ENCODE peak calls at places on chromosomes 3 and 15, in eight cellular contexts. One of them, this sample, is unnamed.

GRCh38 chr3:38354588-38355344 is 8.2 kb downstream of the XYLB start:
- DNase-seq in LoVo: peak; percentile 49
- DNase-seq in transverse colon: peak; percentile 53
- DNase-seq in iPS-NIHi11: no peak
- DNase-seq in GM20000: no peak
- DNase-seq in uterus: no peak
- DNase-seq in glutamatergic neuron: no peak
- DNase-seq in stimulated activated CD4-positive, alpha-beta T cell treated with anti-CD3 and anti-CD28 coated beads, Interleukin-15, amount 100 ng/mL, for 1 hour: no peak
- DNase-seq in this sample: peak; percentile 34

GRCh38 chr3:187264946-187265345 is 26.6 kb downstream of the MASP1 start:
- DNase-seq in LoVo: no peak
- DNase-seq in transverse colon: no peak
- DNase-seq in iPS-NIHi11: no peak
- DNase-seq in GM20000: no peak
- DNase-seq in uterus: no peak
- DNase-seq in glutamatergic neuron: no peak
- DNase-seq in stimulated activated CD4-positive, alpha-beta T cell treated with anti-CD3 and anti-CD28 coated beads, Interleukin-15, amount 100 ng/mL, for 1 hour: no peak
- DNase-seq in this sample: no peak

GRCh38 chr3:144963810-144964209 is 992.2 kb downstream of the DIPK2A start:
- DNase-seq in LoVo: no peak
- DNase-seq in transverse colon: no peak
- DNase-seq in iPS-NIHi11: no peak
- DNase-seq in GM20000: no peak
- DNase-seq in uterus: no peak
- DNase-seq in glutamatergic neuron: no peak
- DNase-seq in stimulated activated CD4-positive, alpha-beta T cell treated with anti-CD3 and anti-CD28 coated beads, Interleukin-15, amount 100 ng/mL, for 1 hour: no peak
- DNase-seq in this sample: no peak

GRCh38 chr15:70582143-70582945 is 181.0 kb downstream of the UACA start:
- DNase-seq in LoVo: no peak
- DNase-seq in transverse colon: no peak
- DNase-seq in iPS-NIHi11: no peak
- DNase-seq in GM20000: no peak
- DNase-seq in uterus: no peak
- DNase-seq in glutamatergic neuron: no peak
- DNase-seq in stimulated activated CD4-positive, alpha-beta T cell treated with anti-CD3 and anti-CD28 coated beads, Interleukin-15, amount 100 ng/mL, for 1 hour: no peak
- DNase-seq in this sample: no peak

GRCh38 chr3:122100591-122101491 is 45.7 kb downstream of the CD86 start:
- DNase-seq in LoVo: no peak
- DNase-seq in transverse colon: no peak
- DNase-seq in iPS-NIHi11: no peak
- DNase-seq in GM20000: no peak
- DNase-seq in uterus: no peak
- DNase-seq in glutamatergic neuron: no peak
- DNase-seq in stimulated activated CD4-positive, alpha-beta T cell treated with anti-CD3 and anti-CD28 coated beads, Interleukin-15, amount 100 ng/mL, for 1 hour: no peak
- DNase-seq in this sample: no peak

GRCh38 chr15:78768531-78769408 is 42.5 kb downstream of the ADAMTS7 start:
- DNase-seq in LoVo: no peak
- DNase-seq in transverse colon: no peak
- DNase-seq in iPS-NIHi11: no peak
- DNase-seq in GM20000: no peak
- DNase-seq in uterus: no peak
- DNase-seq in glutamatergic neuron: no peak
- DNase-seq in stimulated activated CD4-positive, alpha-beta T cell treated with anti-CD3 and anti-CD28 coated beads, Interleukin-15, amount 100 ng/mL, for 1 hour: no peak
- DNase-seq in this sample: no peak

GRCh38 chr3:156059950-156060501 is 60.4 kb upstream of the KCNAB1 start:
- DNase-seq in LoVo: no peak
- DNase-seq in transverse colon: no peak
- DNase-seq in iPS-NIHi11: no peak
- DNase-seq in GM20000: no peak
- DNase-seq in uterus: no peak
- DNase-seq in glutamatergic neuron: no peak
- DNase-seq in stimulated activated CD4-positive, alpha-beta T cell treated with anti-CD3 and anti-CD28 coated beads, Interleukin-15, amount 100 ng/mL, for 1 hour: no peak
- DNase-seq in this sample: no peak

GRCh38 chr15:98946301-98947255 is 61.0 kb downstream of the PGPEP1L start:
- DNase-seq in LoVo: no peak
- DNase-seq in transverse colon: no peak
- DNase-seq in iPS-NIHi11: no peak
- DNase-seq in GM20000: no peak
- DNase-seq in uterus: no peak
- DNase-seq in glutamatergic neuron: no peak
- DNase-seq in stimulated activated CD4-positive, alpha-beta T cell treated with anti-CD3 and anti-CD28 coated beads, Interleukin-15, amount 100 ng/mL, for 1 hour: no peak
- DNase-seq in this sample: no peak

GRCh38 chr3:51975857-51976549 is 1.1 kb downstream of the ABHD14A start:
- DNase-seq in LoVo: no peak
- DNase-seq in transverse colon: peak; percentile 75
- DNase-seq in iPS-NIHi11: peak; percentile 69
- DNase-seq in GM20000: no peak
- DNase-seq in uterus: peak; percentile 84
- DNase-seq in glutamatergic neuron: peak; percentile 82
- DNase-seq in stimulated activated CD4-positive, alpha-beta T cell treated with anti-CD3 and anti-CD28 coated beads, Interleukin-15, amount 100 ng/mL, for 1 hour: no peak
- DNase-seq in this sample: peak; percentile 69

GRCh38 chr3:196207833-196208607 is 3.2 kb downstream of the ZDHHC19 start:
- DNase-seq in LoVo: peak; percentile 52
- DNase-seq in transverse colon: peak; percentile 69
- DNase-seq in iPS-NIHi11: peak; percentile 99
- DNase-seq in GM20000: peak; percentile 92
- DNase-seq in uterus: no peak
- DNase-seq in glutamatergic neuron: peak; percentile 80
- DNase-seq in stimulated activated CD4-positive, alpha-beta T cell treated with anti-CD3 and anti-CD28 coated beads, Interleukin-15, amount 100 ng/mL, for 1 hour: peak; percentile 34
- DNase-seq in this sample: no peak

GRCh38 chr3:39936848-39937247 is 127.4 kb downstream of the MYRIP start:
- DNase-seq in LoVo: no peak
- DNase-seq in transverse colon: no peak
- DNase-seq in iPS-NIHi11: no peak
- DNase-seq in GM20000: no peak
- DNase-seq in uterus: no peak
- DNase-seq in glutamatergic neuron: no peak
- DNase-seq in stimulated activated CD4-positive, alpha-beta T cell treated with anti-CD3 and anti-CD28 coated beads, Interleukin-15, amount 100 ng/mL, for 1 hour: no peak
- DNase-seq in this sample: no peak

GRCh38 chr15:66261056-66261455 is 7.5 kb upstream of the MEGF11 start:
- DNase-seq in LoVo: no peak
- DNase-seq in transverse colon: no peak
- DNase-seq in iPS-NIHi11: no peak
- DNase-seq in GM20000: no peak
- DNase-seq in uterus: no peak
- DNase-seq in glutamatergic neuron: no peak
- DNase-seq in stimulated activated CD4-positive, alpha-beta T cell treated with anti-CD3 and anti-CD28 coated beads, Interleukin-15, amount 100 ng/mL, for 1 hour: no peak
- DNase-seq in this sample: no peak

GRCh38 chr3:42032693-42033349 is 58.3 kb upstream of the TRAK1 start:
- DNase-seq in LoVo: no peak
- DNase-seq in transverse colon: peak; percentile 68
- DNase-seq in iPS-NIHi11: no peak
- DNase-seq in GM20000: no peak
- DNase-seq in uterus: peak; percentile 80
- DNase-seq in glutamatergic neuron: peak; percentile 56
- DNase-seq in stimulated activated CD4-positive, alpha-beta T cell treated with anti-CD3 and anti-CD28 coated beads, Interleukin-15, amount 100 ng/mL, for 1 hour: no peak
- DNase-seq in this sample: no peak

GRCh38 chr15:87597346-87598052 is 659.0 kb downstream of the NTRK3 start:
- DNase-seq in LoVo: no peak
- DNase-seq in transverse colon: no peak
- DNase-seq in iPS-NIHi11: no peak
- DNase-seq in GM20000: no peak
- DNase-seq in uterus: no peak
- DNase-seq in glutamatergic neuron: no peak
- DNase-seq in stimulated activated CD4-positive, alpha-beta T cell treated with anti-CD3 and anti-CD28 coated beads, Interleukin-15, amount 100 ng/mL, for 1 hour: no peak
- DNase-seq in this sample: no peak

GRCh38 chr3:197555281-197556261 is at the start of gene BDH1:
- DNase-seq in LoVo: peak; percentile 68
- DNase-seq in transverse colon: peak; percentile 69
- DNase-seq in iPS-NIHi11: peak; percentile 56
- DNase-seq in GM20000: peak; percentile 84
- DNase-seq in uterus: peak; percentile 24
- DNase-seq in glutamatergic neuron: peak; percentile 69
- DNase-seq in stimulated activated CD4-positive, alpha-beta T cell treated with anti-CD3 and anti-CD28 coated beads, Interleukin-15, amount 100 ng/mL, for 1 hour: peak; percentile 61
- DNase-seq in this sample: peak; percentile 62

GRCh38 chr3:58630081-58630709 is 36.4 kb downstream of the FAM3D start:
- DNase-seq in LoVo: peak; percentile 47
- DNase-seq in transverse colon: peak; percentile 78
- DNase-seq in iPS-NIHi11: peak; percentile 84
- DNase-seq in GM20000: peak; percentile 72
- DNase-seq in uterus: peak; percentile 57
- DNase-seq in glutamatergic neuron: peak; percentile 79
- DNase-seq in stimulated activated CD4-positive, alpha-beta T cell treated with anti-CD3 and anti-CD28 coated beads, Interleukin-15, amount 100 ng/mL, for 1 hour: peak; percentile 14
- DNase-seq in this sample: peak; percentile 45

GRCh38 chr15:63104727-63105126 is 16.9 kb upstream of the LACTB start:
- DNase-seq in LoVo: no peak
- DNase-seq in transverse colon: no peak
- DNase-seq in iPS-NIHi11: no peak
- DNase-seq in GM20000: no peak
- DNase-seq in uterus: no peak
- DNase-seq in glutamatergic neuron: no peak
- DNase-seq in stimulated activated CD4-positive, alpha-beta T cell treated with anti-CD3 and anti-CD28 coated beads, Interleukin-15, amount 100 ng/mL, for 1 hour: no peak
- DNase-seq in this sample: no peak

GRCh38 chr3:140529096-140529495 is 148.8 kb upstream of the TRIM42 start:
- DNase-seq in LoVo: peak; percentile 37
- DNase-seq in transverse colon: no peak
- DNase-seq in iPS-NIHi11: no peak
- DNase-seq in GM20000: no peak
- DNase-seq in uterus: no peak
- DNase-seq in glutamatergic neuron: no peak
- DNase-seq in stimulated activated CD4-positive, alpha-beta T cell treated with anti-CD3 and anti-CD28 coated beads, Interleukin-15, amount 100 ng/mL, for 1 hour: no peak
- DNase-seq in this sample: no peak

GRCh38 chr15:45110256-45110820 is 3.6 kb downstream of the DUOX2 start:
- DNase-seq in LoVo: no peak
- DNase-seq in transverse colon: no peak
- DNase-seq in iPS-NIHi11: peak; percentile 42
- DNase-seq in GM20000: no peak
- DNase-seq in uterus: no peak
- DNase-seq in glutamatergic neuron: no peak
- DNase-seq in stimulated activated CD4-positive, alpha-beta T cell treated with anti-CD3 and anti-CD28 coated beads, Interleukin-15, amount 100 ng/mL, for 1 hour: no peak
- DNase-seq in this sample: no peak

GRCh38 chr3:117660941-117661635 is 951.5 kb downstream of the TUSC7 start:
- DNase-seq in LoVo: no peak
- DNase-seq in transverse colon: no peak
- DNase-seq in iPS-NIHi11: no peak
- DNase-seq in GM20000: no peak
- DNase-seq in uterus: no peak
- DNase-seq in glutamatergic neuron: no peak
- DNase-seq in stimulated activated CD4-positive, alpha-beta T cell treated with anti-CD3 and anti-CD28 coated beads, Interleukin-15, amount 100 ng/mL, for 1 hour: no peak
- DNase-seq in this sample: no peak

GRCh38 chr3:100205161-100205560 is 55.6 kb upstream of the TBC1D23 start:
- DNase-seq in LoVo: no peak
- DNase-seq in transverse colon: no peak
- DNase-seq in iPS-NIHi11: no peak
- DNase-seq in GM20000: no peak
- DNase-seq in uterus: no peak
- DNase-seq in glutamatergic neuron: no peak
- DNase-seq in stimulated activated CD4-positive, alpha-beta T cell treated with anti-CD3 and anti-CD28 coated beads, Interleukin-15, amount 100 ng/mL, for 1 hour: no peak
- DNase-seq in this sample: no peak

GRCh38 chr3:149120051-149120972 is 9.1 kb upstream of the HPS3 start:
- DNase-seq in LoVo: peak; percentile 70
- DNase-seq in transverse colon: no peak
- DNase-seq in iPS-NIHi11: peak; percentile 76
- DNase-seq in GM20000: peak; percentile 76
- DNase-seq in uterus: no peak
- DNase-seq in glutamatergic neuron: no peak
- DNase-seq in stimulated activated CD4-positive, alpha-beta T cell treated with anti-CD3 and anti-CD28 coated beads, Interleukin-15, amount 100 ng/mL, for 1 hour: no peak
- DNase-seq in this sample: no peak

GRCh38 chr15:66823601-66824000 is 121.6 kb downstream of the SMAD6 start:
- DNase-seq in LoVo: no peak
- DNase-seq in transverse colon: no peak
- DNase-seq in iPS-NIHi11: no peak
- DNase-seq in GM20000: no peak
- DNase-seq in uterus: no peak
- DNase-seq in glutamatergic neuron: no peak
- DNase-seq in stimulated activated CD4-positive, alpha-beta T cell treated with anti-CD3 and anti-CD28 coated beads, Interleukin-15, amount 100 ng/mL, for 1 hour: no peak
- DNase-seq in this sample: no peak

GRCh38 chr3:139388961-139389551 is 391 bp downstream of the COPB2 start:
- DNase-seq in LoVo: no peak
- DNase-seq in transverse colon: no peak
- DNase-seq in iPS-NIHi11: no peak
- DNase-seq in GM20000: peak; percentile 7
- DNase-seq in uterus: no peak
- DNase-seq in glutamatergic neuron: no peak
- DNase-seq in stimulated activated CD4-positive, alpha-beta T cell treated with anti-CD3 and anti-CD28 coated beads, Interleukin-15, amount 100 ng/mL, for 1 hour: peak; percentile 11
- DNase-seq in this sample: no peak

GRCh38 chr15:76962337-76963013 is 30.9 kb downstream of the RCN2 start:
- DNase-seq in LoVo: no peak
- DNase-seq in transverse colon: no peak
- DNase-seq in iPS-NIHi11: no peak
- DNase-seq in GM20000: no peak
- DNase-seq in uterus: no peak
- DNase-seq in glutamatergic neuron: no peak
- DNase-seq in stimulated activated CD4-positive, alpha-beta T cell treated with anti-CD3 and anti-CD28 coated beads, Interleukin-15, amount 100 ng/mL, for 1 hour: no peak
- DNase-seq in this sample: no peak

GRCh38 chr15:56758770-56759449 is 25.6 kb upstream of the ZNF280D start:
- DNase-seq in LoVo: no peak
- DNase-seq in transverse colon: no peak
- DNase-seq in iPS-NIHi11: no peak
- DNase-seq in GM20000: no peak
- DNase-seq in uterus: no peak
- DNase-seq in glutamatergic neuron: no peak
- DNase-seq in stimulated activated CD4-positive, alpha-beta T cell treated with anti-CD3 and anti-CD28 coated beads, Interleukin-15, amount 100 ng/mL, for 1 hour: no peak
- DNase-seq in this sample: no peak

GRCh38 chr3:143814358-143814968 is 33.8 kb downstream of the SLC9A9 start:
- DNase-seq in LoVo: no peak
- DNase-seq in transverse colon: no peak
- DNase-seq in iPS-NIHi11: no peak
- DNase-seq in GM20000: no peak
- DNase-seq in uterus: no peak
- DNase-seq in glutamatergic neuron: no peak
- DNase-seq in stimulated activated CD4-positive, alpha-beta T cell treated with anti-CD3 and anti-CD28 coated beads, Interleukin-15, amount 100 ng/mL, for 1 hour: no peak
- DNase-seq in this sample: no peak

GRCh38 chr15:44545934-44546802 is 9.2 kb downstream of the EIF3J start:
- DNase-seq in LoVo: no peak
- DNase-seq in transverse colon: no peak
- DNase-seq in iPS-NIHi11: no peak
- DNase-seq in GM20000: peak; percentile 39
- DNase-seq in uterus: no peak
- DNase-seq in glutamatergic neuron: no peak
- DNase-seq in stimulated activated CD4-positive, alpha-beta T cell treated with anti-CD3 and anti-CD28 coated beads, Interleukin-15, amount 100 ng/mL, for 1 hour: no peak
- DNase-seq in this sample: no peak

GRCh38 chr3:175729466-175729865 is 870.3 kb downstream of the NAALADL2 start:
- DNase-seq in LoVo: no peak
- DNase-seq in transverse colon: no peak
- DNase-seq in iPS-NIHi11: no peak
- DNase-seq in GM20000: no peak
- DNase-seq in uterus: no peak
- DNase-seq in glutamatergic neuron: no peak
- DNase-seq in stimulated activated CD4-positive, alpha-beta T cell treated with anti-CD3 and anti-CD28 coated beads, Interleukin-15, amount 100 ng/mL, for 1 hour: no peak
- DNase-seq in this sample: no peak

GRCh38 chr15:78059110-78059839 is 18.2 kb downstream of the TBC1D2B start:
- DNase-seq in LoVo: no peak
- DNase-seq in transverse colon: no peak
- DNase-seq in iPS-NIHi11: no peak
- DNase-seq in GM20000: no peak
- DNase-seq in uterus: no peak
- DNase-seq in glutamatergic neuron: peak; percentile 69
- DNase-seq in stimulated activated CD4-positive, alpha-beta T cell treated with anti-CD3 and anti-CD28 coated beads, Interleukin-15, amount 100 ng/mL, for 1 hour: no peak
- DNase-seq in this sample: no peak

GRCh38 chr15:40289140-40289775 is 6.4 kb upstream of the ANKRD63 start:
- DNase-seq in LoVo: peak; percentile 40
- DNase-seq in transverse colon: peak; percentile 71
- DNase-seq in iPS-NIHi11: no peak
- DNase-seq in GM20000: no peak
- DNase-seq in uterus: no peak
- DNase-seq in glutamatergic neuron: no peak
- DNase-seq in stimulated activated CD4-positive, alpha-beta T cell treated with anti-CD3 and anti-CD28 coated beads, Interleukin-15, amount 100 ng/mL, for 1 hour: no peak
- DNase-seq in this sample: no peak

GRCh38 chr3:115074502-115074901 is 72.6 kb downstream of the ZBTB20 start:
- DNase-seq in LoVo: no peak
- DNase-seq in transverse colon: no peak
- DNase-seq in iPS-NIHi11: no peak
- DNase-seq in GM20000: no peak
- DNase-seq in uterus: no peak
- DNase-seq in glutamatergic neuron: no peak
- DNase-seq in stimulated activated CD4-positive, alpha-beta T cell treated with anti-CD3 and anti-CD28 coated beads, Interleukin-15, amount 100 ng/mL, for 1 hour: no peak
- DNase-seq in this sample: no peak

GRCh38 chr3:54599741-54600140 is 328.1 kb downstream of the LRTM1 start:
- DNase-seq in LoVo: no peak
- DNase-seq in transverse colon: no peak
- DNase-seq in iPS-NIHi11: no peak
- DNase-seq in GM20000: no peak
- DNase-seq in uterus: no peak
- DNase-seq in glutamatergic neuron: no peak
- DNase-seq in stimulated activated CD4-positive, alpha-beta T cell treated with anti-CD3 and anti-CD28 coated beads, Interleukin-15, amount 100 ng/mL, for 1 hour: no peak
- DNase-seq in this sample: no peak

GRCh38 chr15:52440414-52440813 is 88.3 kb downstream of the MYO5A start:
- DNase-seq in LoVo: peak; percentile 26
- DNase-seq in transverse colon: no peak
- DNase-seq in iPS-NIHi11: no peak
- DNase-seq in GM20000: no peak
- DNase-seq in uterus: no peak
- DNase-seq in glutamatergic neuron: no peak
- DNase-seq in stimulated activated CD4-positive, alpha-beta T cell treated with anti-CD3 and anti-CD28 coated beads, Interleukin-15, amount 100 ng/mL, for 1 hour: peak; percentile 4
- DNase-seq in this sample: no peak